ENCODE peak calls at places on chromosomes 5 and 9, in five cellular contexts. A is HTR-8/SVneo; H is adipocyte; M is stromal cell of bone marrow; C is stimulated activated CD4-positive, alpha-beta T cell treated with anti-CD3 and anti-CD28 coated beads, TNF-alpha, amount 100 ng/mL, for 1 hour. X is an unnamed sample.

GRCh38 chr9:13900449-13900848 is 413.5 kb downstream of the NFIB start:
- DNase-seq in A (no peak), C (no peak), M (no peak), H (no peak), X (no peak)

GRCh38 chr9:35000535-35001284 is 11.2 kb downstream of the DNAJB5 start:
- DNase-seq in C (no peak), M (no peak), A (no peak), H (no peak), X (no peak)

GRCh38 chr5:1730487-1730847 is 69.2 kb downstream of the MRPL36 start:
- DNase-seq in H (no peak), M (no peak), A (no peak), C (no peak), X (no peak)

GRCh38 chr9:132260846-132261245 is 93.9 kb downstream of the SETX start:
- DNase-seq in A (no peak), C (no peak), H (no peak), M (no peak), X (no peak)

GRCh38 chr9:130962418-130963316 is 23.6 kb upstream of the FIBCD1 start:
- DNase-seq in M (peak), A (peak), H (peak), C (no peak), X (no peak)

GRCh38 chr5:134527156-134527960 is 1.9 kb downstream of the JADE2 start:
- DNase-seq in M (peak), C (peak), H (peak), A (peak), X (peak)

GRCh38 chr5:123690821-123691220 is 178.8 kb downstream of the CSNK1G3 start:
- DNase-seq in A (no peak), M (peak), C (no peak), H (no peak), X (no peak)

GRCh38 chr5:150120062-150120441 is 33.7 kb upstream of the CSF1R start:
- DNase-seq in H (no peak), M (no peak), A (no peak), C (no peak), X (no peak)

GRCh38 chr5:37786416-37786815 is 53.4 kb downstream of the GDNF start:
- DNase-seq in H (no peak), M (no peak), C (no peak), A (no peak), X (no peak)

GRCh38 chr9:5688109-5688508 is 59.2 kb downstream of the RIC1 start:
- DNase-seq in M (peak), H (peak), A (no peak), C (no peak), X (no peak)

GRCh38 chr5:6080436-6080835 is 297.9 kb downstream of the MED10 start:
- DNase-seq in A (no peak), H (no peak), C (no peak), M (no peak), X (no peak)

GRCh38 chr5:24059006-24059405 is 551.6 kb downstream of the PRDM9 start:
- DNase-seq in H (no peak), C (no peak), A (no peak), M (no peak), X (no peak)

GRCh38 chr5:76765249-76765648 is 49.3 kb downstream of the F2R start:
- DNase-seq in M (peak), H (no peak), C (no peak), A (peak), X (no peak)

GRCh38 chr9:95511232-95511951 is 5.4 kb downstream of the PTCH1 start:
- DNase-seq in M (no peak), H (peak), A (no peak), C (peak), X (no peak)

GRCh38 chr5:54063817-54064216 is 246.6 kb downstream of the ARL15 start:
- DNase-seq in M (peak), A (peak), C (no peak), H (peak), X (no peak)

GRCh38 chr9:133711428-133712220 is 26.5 kb downstream of the SARDH start:
- DNase-seq in H (no peak), A (peak), C (no peak), M (no peak), X (no peak)

GRCh38 chr9:966936-967335 is 9.5 kb upstream of the DMRT3 start:
- DNase-seq in A (no peak), H (no peak), M (no peak), C (no peak), X (no peak)

GRCh38 chr5:53067641-53068040 is 41.9 kb downstream of the MOCS2 start:
- DNase-seq in A (no peak), C (no peak), M (peak), H (peak), X (no peak)

GRCh38 chr5:40223884-40224402 is 455.8 kb upstream of the PTGER4 start:
- DNase-seq in C (no peak), A (peak), H (peak), M (peak), X (no peak)

GRCh38 chr5:175887463-175887862 is 16.1 kb downstream of the CPLX2 start:
- DNase-seq in C (no peak), H (no peak), A (no peak), M (no peak), X (no peak)

GRCh38 chr9:20732118-20732517 is 48.1 kb downstream of the FOCAD start:
- DNase-seq in M (no peak), H (no peak), C (no peak), A (peak), X (no peak)

GRCh38 chr5:131795879-131796792 is 681 bp downstream of the FNIP1 start:
- DNase-seq in M (peak), C (peak), A (no peak), H (peak), X (peak)

GRCh38 chr5:7877851-7878250 is 8.9 kb downstream of the MTRR start:
- DNase-seq in H (no peak), M (no peak), C (no peak), A (no peak), X (no peak)

GRCh38 chr5:126597156-126597555 is 2.1 kb upstream of the ALDH7A1 start:
- DNase-seq in C (no peak), M (peak), H (peak), A (peak), X (no peak)

GRCh38 chr9:93466416-93467061 is 13.2 kb upstream of the FAM120AOS start:
- DNase-seq in M (no peak), A (no peak), H (no peak), C (no peak), X (no peak)

GRCh38 chr9:27537027-27537435 is 7.4 kb upstream of the MOB3B start:
- DNase-seq in C (no peak), A (no peak), H (no peak), M (no peak), X (no peak)

GRCh38 chr9:70073193-70073592 is 29.5 kb downstream of the MAMDC2 start:
- DNase-seq in H (no peak), M (no peak), C (no peak), A (no peak), X (no peak)

GRCh38 chr5:97208184-97208713 is 25.2 kb upstream of the RIOK2 start:
- DNase-seq in A (no peak), M (no peak), C (no peak), H (no peak), X (no peak)

GRCh38 chr5:139295692-139296091 is 2.2 kb downstream of the MATR3 start:
- DNase-seq in C (no peak), A (no peak), H (peak), M (no peak), X (no peak)

GRCh38 chr9:116549061-116549664 is 137.9 kb upstream of the TRIM32 start:
- DNase-seq in M (peak), A (peak), C (no peak), H (peak), X (no peak)

GRCh38 chr5:167755420-167755819 is 536.0 kb upstream of the WWC1 start:
- DNase-seq in M (no peak), H (no peak), A (no peak), C (no peak), X (no peak)

GRCh38 chr9:98597372-98597771 is 111.4 kb downstream of the GABBR2 start:
- DNase-seq in M (no peak), C (no peak), H (no peak), A (no peak), X (no peak)

GRCh38 chr9:117916291-117916690 is 212.1 kb downstream of the TLR4 start:
- DNase-seq in M (no peak), C (no peak), A (no peak), H (no peak), X (no peak)

GRCh38 chr5:180988592-180988991 is at the start of gene BTNL3:
- DNase-seq in C (no peak), M (no peak), H (no peak), A (no peak), X (no peak)

GRCh38 chr5:172830275-172830799 is 3.7 kb upstream of the ERGIC1 start:
- DNase-seq in C (no peak), H (no peak), A (no peak), M (no peak), X (no peak)

GRCh38 chr5:137641148-137641547 is 94.7 kb downstream of the KLHL3 start:
- DNase-seq in M (no peak), H (no peak), A (no peak), C (no peak), X (no peak)

GRCh38 chr9:78314550-78314949 is 17.6 kb downstream of the PSAT1 start:
- DNase-seq in H (no peak), M (no peak), C (no peak), A (no peak), X (no peak)

GRCh38 chr5:60387041-60387440 is 312.9 kb downstream of the DEPDC1B start:
- DNase-seq in M (no peak), H (no peak), C (no peak), A (no peak), X (no peak)

X was measured in activated T-helper 1 cell treated with Interleukin-2 at 50 U/mL for 16 hours.